ENCODE peak calls at places on chromosome 16, in five cellular contexts. One of them, this sample, is unnamed.

GRCh38 chr16:80346160-80346632 is 194.6 kb upstream of the DYNLRB2 start:
- DNase-seq in colonic mucosa: no peak
- DNase-seq in spleen: no peak
- DNase-seq in nephron progenitor cell: no peak
- DNase-seq in right lobe of liver: no peak
- DNase-seq in this sample: no peak

GRCh38 chr16:53183442-53183841 is 128.7 kb downstream of the CHD9 start:
- DNase-seq in colonic mucosa: no peak
- DNase-seq in spleen: no peak
- DNase-seq in nephron progenitor cell: no peak
- DNase-seq in right lobe of liver: no peak
- DNase-seq in this sample: no peak

GRCh38 chr16:10981697-10982216 is 37.4 kb downstream of the CLEC16A start:
- DNase-seq in colonic mucosa: no peak
- DNase-seq in spleen: no peak
- DNase-seq in nephron progenitor cell: no peak
- DNase-seq in right lobe of liver: peak; percentile 35
- DNase-seq in this sample: no peak

GRCh38 chr16:74760007-74760767 is 14.4 kb downstream of the FA2H start:
- DNase-seq in colonic mucosa: no peak
- DNase-seq in spleen: peak; percentile 38
- DNase-seq in nephron progenitor cell: no peak
- DNase-seq in right lobe of liver: no peak
- DNase-seq in this sample: no peak

GRCh38 chr16:71853413-71853812 is 7.6 kb downstream of the ATXN1L start:
- DNase-seq in colonic mucosa: no peak
- DNase-seq in spleen: no peak
- DNase-seq in nephron progenitor cell: no peak
- DNase-seq in right lobe of liver: no peak
- DNase-seq in this sample: no peak

GRCh38 chr16:83887088-83887487 is 11.8 kb upstream of the MLYCD start:
- DNase-seq in colonic mucosa: no peak
- DNase-seq in spleen: no peak
- DNase-seq in nephron progenitor cell: no peak
- DNase-seq in right lobe of liver: no peak
- DNase-seq in this sample: no peak

GRCh38 chr16:72404299-72404698 is 232.3 kb upstream of the PMFBP1 start:
- DNase-seq in colonic mucosa: no peak
- DNase-seq in spleen: no peak
- DNase-seq in nephron progenitor cell: no peak
- DNase-seq in right lobe of liver: no peak
- DNase-seq in this sample: no peak

GRCh38 chr16:84511180-84511800 is 6.8 kb upstream of the MEAK7 start:
- DNase-seq in colonic mucosa: peak; percentile 89
- DNase-seq in spleen: peak; percentile 96
- DNase-seq in nephron progenitor cell: peak; percentile 82
- DNase-seq in right lobe of liver: peak; percentile 85
- DNase-seq in this sample: peak; percentile 72

GRCh38 chr16:85316321-85316919 is 204.1 kb upstream of the CIBAR2 start:
- DNase-seq in colonic mucosa: peak; percentile 67
- DNase-seq in spleen: peak; percentile 84
- DNase-seq in nephron progenitor cell: peak; percentile 85
- DNase-seq in right lobe of liver: peak; percentile 77
- DNase-seq in this sample: no peak

GRCh38 chr16:20507280-20507679 is 56.0 kb downstream of the ACSM2A start:
- DNase-seq in colonic mucosa: no peak
- DNase-seq in spleen: no peak
- DNase-seq in nephron progenitor cell: no peak
- DNase-seq in right lobe of liver: no peak
- DNase-seq in this sample: no peak

GRCh38 chr16:2422123-2422867 is 7.0 kb upstream of the CCNF start:
- DNase-seq in colonic mucosa: no peak
- DNase-seq in spleen: no peak
- DNase-seq in nephron progenitor cell: no peak
- DNase-seq in right lobe of liver: no peak
- DNase-seq in this sample: no peak

GRCh38 chr16:89924298-89924924 is 1.3 kb downstream of the TUBB3 start:
- DNase-seq in colonic mucosa: no peak
- DNase-seq in spleen: no peak
- DNase-seq in nephron progenitor cell: peak; percentile 80
- DNase-seq in right lobe of liver: no peak
- DNase-seq in this sample: no peak

GRCh38 chr16:74226361-74226979 is 70.1 kb upstream of the PSMD7 start:
- DNase-seq in colonic mucosa: no peak
- DNase-seq in spleen: no peak
- DNase-seq in nephron progenitor cell: no peak
- DNase-seq in right lobe of liver: no peak
- DNase-seq in this sample: no peak

GRCh38 chr16:8720080-8720966 is 45.9 kb downstream of the ABAT start:
- DNase-seq in colonic mucosa: no peak
- DNase-seq in spleen: no peak
- DNase-seq in nephron progenitor cell: peak; percentile 64
- DNase-seq in right lobe of liver: no peak
- DNase-seq in this sample: no peak